ENCODE peak calls at places on chromosome 5, in four cellular contexts. K is kidney, R is psoas muscle, C is fibroblast of mammary gland. F is an unnamed sample.
A peak's percentile ranks its signal among the peaks of the same experiment; 100 is the strongest.

GRCh38 chr5:32935292-32935691 is 224.2 kb downstream of the NPR3 start:
- DNase-seq in K (no peak), C (no peak), R (no peak), F (no peak)

GRCh38 chr5:40939753-40940152 is 30.5 kb downstream of the C7 start:
- DNase-seq in K (no peak), R (no peak), C (no peak), F (no peak)

GRCh38 chr5:178231736-178232123 is 872 bp downstream of the PHYKPL start:
- DNase-seq in R (no peak), C (no peak), K (no peak), F (no peak)

GRCh38 chr5:133794771-133795391 is 173.5 kb downstream of the C5orf15 start:
- DNase-seq in R (no peak), C (no peak), K (no peak), F (no peak)

GRCh38 chr5:54742417-54742889 is 224.9 kb downstream of the SNX18 start:
- DNase-seq in K (no peak), R (no peak), C (peak; percentile 61), F (peak; percentile 68)

GRCh38 chr5:170254056-170254455 is 21.3 kb downstream of the C5orf58 start:
- DNase-seq in R (no peak), K (no peak), C (peak; percentile 33), F (no peak)

GRCh38 chr5:40227366-40227765 is 452.3 kb upstream of the PTGER4 start:
- DNase-seq in C (peak; percentile 22), R (no peak), K (no peak), F (no peak)

GRCh38 chr5:136036991-136037705 is 8.4 kb downstream of the TGFBI start:
- DNase-seq in R (no peak), C (no peak), K (no peak), F (peak; percentile 81)

GRCh38 chr5:98827161-98827560 is 53.7 kb downstream of the RGMB start:
- DNase-seq in R (no peak), K (no peak), C (peak; percentile 60), F (peak; percentile 37)

GRCh38 chr5:10724799-10725507 is 36.1 kb downstream of the DAP start:
- DNase-seq in K (peak; percentile 79), R (peak; percentile 41), C (peak; percentile 92), F (peak; percentile 59)

GRCh38 chr5:54470677-54471076 is 15.2 kb downstream of the HSPB3 start:
- DNase-seq in R (no peak), K (no peak), C (peak; percentile 62), F (peak; percentile 68)

GRCh38 chr5:31794009-31794408 is 155.1 kb downstream of the PDZD2 start:
- DNase-seq in K (no peak), C (no peak), R (no peak), F (no peak)

GRCh38 chr5:123819818-123820217 is 307.8 kb downstream of the CSNK1G3 start:
- DNase-seq in R (no peak), C (peak; percentile 43), K (no peak), F (peak; percentile 85)

GRCh38 chr5:139389701-139390638 is at the start of gene MZB1:
- DNase-seq in K (no peak), R (no peak), C (no peak), F (no peak)

GRCh38 chr5:67992919-67993318 is 222.6 kb upstream of the PIK3R1 start:
- DNase-seq in C (peak; percentile 67), K (no peak), R (no peak), F (no peak)

GRCh38 chr5:139294372-139295165 is 1.0 kb downstream of the MATR3 start:
- DNase-seq in C (peak; percentile 77), K (peak; percentile 88), R (peak; percentile 80), F (peak; percentile 95)

GRCh38 chr5:31537856-31538255 is 5.8 kb downstream of the C5orf22 start:
- DNase-seq in R (no peak), C (no peak), K (no peak), F (no peak)

GRCh38 chr5:124341066-124341943 is 405.1 kb downstream of the ZNF608 start:
- DNase-seq in C (peak; percentile 17), R (no peak), K (no peak), F (no peak)

GRCh38 chr5:30279237-30279636 is 914.2 kb upstream of the CDH6 start:
- DNase-seq in C (no peak), K (no peak), R (no peak), F (no peak)

GRCh38 chr5:96978812-96979449 is 43.1 kb downstream of the LNPEP start:
- DNase-seq in R (no peak), K (no peak), C (peak; percentile 31), F (peak; percentile 23)

GRCh38 chr5:78320461-78320860 is 26.0 kb upstream of the AP3B1 start:
- DNase-seq in R (no peak), K (no peak), C (peak; percentile 59), F (peak; percentile 60)

GRCh38 chr5:8394965-8395364 is 526.0 kb downstream of the MTRR start:
- DNase-seq in C (no peak), K (no peak), R (no peak), F (no peak)

GRCh38 chr5:31937226-31937625 is 236.9 kb downstream of the GOLPH3 start:
- DNase-seq in R (no peak), C (no peak), K (no peak), F (no peak)

DNA sequence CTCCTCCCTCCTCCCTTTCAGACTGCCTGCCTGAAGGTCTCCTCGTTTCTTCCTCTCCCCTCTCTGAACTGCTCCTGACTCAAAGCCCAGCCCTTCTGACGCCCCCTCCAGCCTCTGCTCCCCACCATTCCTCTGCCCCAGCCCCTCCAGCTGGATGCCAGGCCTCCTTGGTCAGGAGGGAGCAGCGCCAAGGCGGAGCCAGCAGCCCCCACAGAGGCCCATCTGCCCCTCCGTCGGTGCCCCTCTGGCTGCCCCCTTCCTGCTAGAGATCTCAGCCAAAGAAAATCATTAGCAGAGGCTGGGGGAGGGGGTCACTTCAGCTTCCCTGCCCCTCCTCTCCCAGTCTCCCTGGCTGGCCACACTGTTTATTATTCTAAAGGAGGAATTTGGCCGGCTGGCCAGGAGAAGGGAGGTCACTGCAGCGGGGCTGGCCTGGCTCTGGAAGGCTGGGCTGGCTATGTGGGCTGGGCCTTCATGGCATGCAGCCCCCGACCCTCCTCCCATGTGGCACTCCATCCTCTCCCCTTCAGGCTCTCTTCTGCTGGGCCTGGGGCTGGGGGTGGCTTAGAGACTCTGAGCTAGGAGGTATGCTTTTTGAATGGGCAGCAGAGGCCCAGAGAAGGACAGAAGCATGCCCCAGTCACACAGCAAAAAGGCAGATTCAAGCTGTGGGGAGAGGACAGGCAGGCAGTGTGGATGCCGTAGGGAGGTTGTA is 16.9 kb downstream of the PDGFRB start:
- DNase-seq in R (peak; percentile 45), C (peak; percentile 81), K (peak; percentile 91), F (peak; percentile 90)
- H3K4me3 ChIP-seq in R (no peak overlapping the region), C (no peak overlapping the region), K (no peak overlapping the region), F (no peak overlapping the region)

GRCh38 chr5:142720561-142721275 is 34.8 kb upstream of the FGF1 start:
- DNase-seq in C (no peak), K (no peak), R (no peak), F (no peak)
- TF ChIP-seq CTCF in C (no peak), K (no peak), R (no peak), F (no peak)

DNA sequence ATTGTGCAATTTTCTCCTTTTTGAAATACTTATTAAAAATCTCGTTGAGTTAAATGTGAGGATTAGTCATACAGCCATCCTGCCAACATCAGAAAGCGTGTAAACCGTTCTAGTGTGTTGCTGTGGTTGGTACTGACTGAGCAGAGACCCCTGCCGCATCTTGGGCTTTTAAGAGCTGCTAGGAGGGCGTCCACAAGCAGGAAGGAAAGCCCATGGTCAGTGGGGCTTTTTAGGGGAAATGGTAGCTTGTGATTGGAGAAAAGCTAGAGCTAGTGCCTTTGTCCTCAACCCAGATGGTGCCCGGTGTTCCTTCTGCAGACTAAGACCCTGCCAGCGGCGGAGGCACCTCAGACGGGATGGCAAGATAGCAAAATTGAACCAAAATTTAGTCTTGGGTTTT is 1.4 kb downstream of the SDHA start:
- DNase-seq in C (peak; percentile 64), R (no peak), K (no peak), F (peak; percentile 23)
- H3K4me3 ChIP-seq in C (peak overlapping the region; percentile 80), R (peak overlapping the region; percentile 78), K (peak overlapping the region; percentile 72), F (peak overlapping the region; percentile 96)

GRCh38 chr5:171433352-171433698 is 13.9 kb downstream of the FGF18 start:
- DNase-seq in R (no peak), C (no peak), K (no peak), F (no peak)

GRCh38 chr5:171434874-171435273 is 15.4 kb downstream of the FGF18 start:
- DNase-seq in R (no peak), K (no peak), C (no peak), F (no peak)

GRCh38 chr5:171432581-171433351 is 13.3 kb downstream of the FGF18 start:
- DNase-seq in K (peak; percentile 25), R (no peak), C (no peak), F (no peak)

GRCh38 chr5:171435908-171436307 is 16.5 kb downstream of the FGF18 start:
- DNase-seq in C (no peak), K (no peak), R (no peak), F (no peak)

DNA sequence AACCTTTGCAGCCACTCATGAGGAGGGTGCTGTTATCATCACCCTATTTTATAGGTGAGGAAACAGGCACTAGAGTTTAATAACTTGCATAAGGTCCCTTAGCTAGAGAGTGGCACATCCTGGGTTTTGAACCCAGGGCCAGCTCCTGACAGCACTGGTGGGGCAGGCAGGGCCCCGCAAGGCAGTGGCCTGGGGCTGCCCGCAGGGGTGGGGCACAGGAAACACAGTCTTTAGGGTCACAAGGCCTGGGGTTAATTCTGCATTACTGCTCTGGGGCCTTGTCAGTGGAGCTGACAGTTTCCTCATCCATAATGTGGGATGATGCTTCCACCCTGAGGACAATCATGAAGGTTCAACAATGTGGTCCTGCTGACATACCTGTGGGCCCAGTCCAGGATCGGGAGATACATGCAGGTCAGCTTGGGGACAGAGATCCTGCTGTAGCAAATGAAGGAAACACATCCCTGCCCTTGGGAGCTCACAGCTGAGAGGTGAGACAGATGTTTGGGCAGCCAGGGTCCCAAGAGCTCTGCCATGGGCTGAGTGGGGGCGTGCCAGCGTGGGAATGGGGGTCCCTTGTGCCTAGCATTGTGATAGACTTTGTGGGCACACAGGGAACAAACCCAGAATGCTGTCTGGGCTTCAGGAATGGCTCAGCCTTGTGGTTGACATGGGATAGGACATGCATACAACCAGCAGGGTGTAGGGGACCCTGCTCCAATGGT is 14.7 kb downstream of the FGF18 start:
- DNase-seq in R (no peak), K (no peak), C (no peak), F (no peak)
- TF ChIP-seq CTCF in R (no peak), K (no peak), C (no peak), F (no peak)

GRCh38 chr5:43065384-43066230 is 25.5 kb upstream of the ANXA2R start:
- DNase-seq in R (peak; percentile 78), C (peak; percentile 66), K (peak; percentile 88), F (peak; percentile 76)

GRCh38 chr5:43061352-43061751 is 21.2 kb upstream of the ANXA2R start:
- DNase-seq in C (no peak), K (no peak), R (no peak), F (no peak)

GRCh38 chr5:43066231-43066798 is 26.2 kb upstream of the ANXA2R start:
- DNase-seq in C (peak; percentile 59), K (peak; percentile 91), R (peak; percentile 78), F (peak; percentile 79)

GRCh38 chr5:43066799-43067741 is 27.0 kb upstream of the ANXA2R start:
- DNase-seq in C (peak; percentile 93), K (peak; percentile 93), R (peak; percentile 88), F (peak; percentile 89)

GRCh38 chr5:43063731-43064171 is 23.6 kb upstream of the ANXA2R start:
- DNase-seq in K (peak; percentile 69), C (peak; percentile 66), R (peak; percentile 37), F (no peak)
- H3K4me3 ChIP-seq in K (no peak overlapping the region), C (peak overlapping the region; percentile 57), R (peak overlapping the region; percentile 94), F (no peak overlapping the region)

F was measured in foreskin fibroblast.